ENCODE peak calls at places on chromosome 17, in five cellular contexts. L is GM23338; Z is cardiac septum; O is activated T-cell treated with anti-CD3 and anti-CD28 coated beads, Interleukin-2, amount 50 U/mL, for 72 hours; S is skeletal muscle cell. E is an unnamed sample.

GRCh38 chr17:82280537-82280936 is 7.0 kb upstream of the CSNK1D start:
- DNase-seq in O (no peak), S (no peak), L (no peak), Z (no peak), E (no peak)

GRCh38 chr17:31788956-31789355 is 70.1 kb downstream of the COPRS start:
- DNase-seq in L (no peak), Z (no peak), O (no peak), S (no peak), E (peak)

GRCh38 chr17:8176197-8176940 is at the start of gene TMEM107:
- DNase-seq in S (no peak), O (peak), L (peak), Z (peak), E (no peak)

GRCh38 chr17:64061157-64061898 is 40.9 kb upstream of the ICAM2 start:
- DNase-seq in L (no peak), O (peak), S (no peak), Z (no peak), E (peak)

GRCh38 chr17:82858376-82859126 is 18.7 kb upstream of the ZNF750 start:
- DNase-seq in L (no peak), O (no peak), Z (no peak), S (no peak), E (no peak)

GRCh38 chr17:46910179-46910927 is 12.6 kb upstream of the GOSR2 start:
- DNase-seq in L (no peak), S (no peak), O (no peak), Z (no peak), E (no peak)

GRCh38 chr17:76657505-76658386 is 14.2 kb upstream of the ST6GALNAC1 start:
- DNase-seq in S (no peak), O (no peak), L (no peak), Z (no peak), E (no peak)

GRCh38 chr17:13395346-13395745 is 206.4 kb downstream of the HS3ST3A1 start:
- DNase-seq in S (peak), L (no peak), Z (no peak), O (no peak), E (no peak)

E was measured in HS-5.